ENCODE peak calls at places on chromosome 13, in four cellular contexts. X is omental fat pad, B is NCI-H446, P is Calu3. F is an unnamed sample.

GRCh38 chr13:45367358-45367757 is 26.4 kb upstream of the TPT1 start:
- DNase-seq in P (peak), X (peak), B (no peak), F (peak)

GRCh38 chr13:110445183-110445582 is 116.3 kb downstream of the RAB20 start:
- DNase-seq in X (no peak), B (no peak), P (no peak), F (no peak)

GRCh38 chr13:20993661-20994440 is 67.5 kb downstream of the LATS2 start:
- DNase-seq in B (no peak), X (no peak), P (no peak), F (no peak)

GRCh38 chr13:71759506-71760225 is 107.3 kb downstream of the DACH1 start:
- DNase-seq in P (peak), X (no peak), B (no peak), F (no peak)

GRCh38 chr13:28716511-28716910 is 2.3 kb downstream of the SLC46A3 start:
- DNase-seq in P (peak), X (no peak), B (no peak), F (no peak)

GRCh38 chr13:24306632-24307031 is 2.7 kb upstream of the C1QTNF9 start:
- DNase-seq in P (no peak), X (no peak), B (no peak), F (no peak)

GRCh38 chr13:19596960-19597361 is 35.6 kb upstream of the TPTE2 start:
- DNase-seq in B (no peak), X (no peak), P (peak), F (no peak)

GRCh38 chr13:81116461-81117282 is 775.7 kb upstream of the SPRY2 start:
- DNase-seq in X (no peak), P (no peak), B (no peak), F (no peak)

GRCh38 chr13:113049521-113049941 is 56.1 kb upstream of the F7 start:
- DNase-seq in X (no peak), B (no peak), P (no peak), F (no peak)

GRCh38 chr13:80877944-80878241 is 537.0 kb upstream of the SPRY2 start:
- DNase-seq in B (no peak), P (no peak), X (no peak), F (no peak)

GRCh38 chr13:113815151-113816058 is 48.5 kb downstream of the GAS6 start:
- DNase-seq in X (no peak), P (no peak), B (no peak), F (no peak)

GRCh38 chr13:31699650-31700049 is 39.7 kb upstream of the RXFP2 start:
- DNase-seq in X (no peak), P (no peak), B (no peak), F (no peak)

GRCh38 chr13:112124100-112124499 is 57.2 kb downstream of the SOX1 start:
- DNase-seq in P (no peak), B (no peak), X (no peak), F (no peak)

GRCh38 chr13:68160466-68160865 is 930.3 kb upstream of the PCDH9 start:
- DNase-seq in P (no peak), B (no peak), X (no peak), F (no peak)

GRCh38 chr13:75123428-75123827 is 358.5 kb downstream of the TBC1D4 start:
- DNase-seq in B (no peak), X (no peak), P (no peak), F (no peak)

GRCh38 chr13:36822786-36823185 is 3.8 kb downstream of the RFXAP start:
- DNase-seq in B (no peak), X (no peak), P (no peak), F (no peak)

GRCh38 chr13:113531041-113531873 is 40.7 kb upstream of the DCUN1D2 start:
- DNase-seq in X (no peak), B (no peak), P (no peak), F (no peak)

GRCh38 chr13:76644906-76645305 is 241.3 kb downstream of the KCTD12 start:
- DNase-seq in B (no peak), P (no peak), X (no peak), F (no peak)

GRCh38 chr13:95255072-95255732 is 46.0 kb downstream of the ABCC4 start:
- DNase-seq in B (no peak), P (no peak), X (no peak), F (no peak)

GRCh38 chr13:78662467-78662866 is 3.5 kb upstream of the OBI1 start:
- DNase-seq in P (no peak), B (no peak), X (no peak), F (no peak)

GRCh38 chr13:68125087-68125480 is 894.9 kb upstream of the PCDH9 start:
- DNase-seq in P (no peak), B (no peak), X (no peak), F (no peak)

GRCh38 chr13:73096173-73097117 is 37.6 kb downstream of the KLF5 start:
- DNase-seq in P (peak), B (no peak), X (no peak), F (no peak)

GRCh38 chr13:97295279-97296182 is 73.4 kb downstream of the MBNL2 start:
- DNase-seq in B (no peak), P (no peak), X (no peak), F (no peak)

GRCh38 chr13:24574847-24575246 is 62.3 kb upstream of the PARP4 start:
- DNase-seq in X (no peak), B (no peak), P (no peak), F (no peak)

GRCh38 chr13:76729690-76730089 is 156.5 kb downstream of the KCTD12 start:
- DNase-seq in X (no peak), B (no peak), P (no peak), F (no peak)

GRCh38 chr13:110211735-110212134 is 95.2 kb downstream of the COL4A1 start:
- DNase-seq in P (no peak), X (no peak), B (no peak), F (no peak)

GRCh38 chr13:19670147-19670546 is 36.7 kb downstream of the MPHOSPH8 start:
- DNase-seq in P (no peak), X (no peak), B (no peak), F (no peak)

GRCh38 chr13:42478531-42479156 is 95.3 kb upstream of the TNFSF11 start:
- DNase-seq in X (no peak), P (no peak), B (no peak), F (no peak)

GRCh38 chr13:64339373-64340063 is 2890.6 kb downstream of the PCDH9 start:
- DNase-seq in P (no peak), B (no peak), X (no peak), F (no peak)

GRCh38 chr13:59364508-59365187 is 799.1 kb downstream of the DIAPH3 start:
- DNase-seq in P (no peak), X (no peak), B (peak), F (no peak)

GRCh38 chr13:60509601-60510386 is 112.8 kb downstream of the TDRD3 start:
- DNase-seq in X (no peak), B (no peak), P (no peak), F (no peak)

GRCh38 chr13:40102854-40103253 is 447.4 kb downstream of the COG6 start:
- DNase-seq in B (no peak), X (peak), P (peak), F (no peak)

GRCh38 chr13:22235285-22235949 is 564.5 kb downstream of the FGF9 start:
- DNase-seq in B (no peak), X (no peak), P (peak), F (no peak)

GRCh38 chr13:113448545-113448884 is 4.8 kb downstream of the ADPRHL1 start:
- DNase-seq in B (no peak), X (no peak), P (peak), F (no peak)

GRCh38 chr13:77565635-77566034 is 30.1 kb downstream of the SCEL start:
- DNase-seq in X (no peak), B (no peak), P (no peak), F (no peak)

GRCh38 chr13:30429235-30429634 is 6.9 kb downstream of the UBE2L5 start:
- DNase-seq in B (no peak), X (no peak), P (no peak), F (no peak)

GRCh38 chr13:76921516-76921915 is 26.8 kb upstream of the ACOD1 start:
- DNase-seq in B (no peak), P (no peak), X (no peak), F (no peak)

GRCh38 chr13:66076417-66076816 is 1153.7 kb downstream of the PCDH9 start:
- DNase-seq in P (no peak), X (no peak), B (no peak), F (no peak)

F was measured in thoracic aorta.